ENCODE peak calls at places on chromosome 12, in seven cellular contexts. One of them, this sample, is unnamed.

GRCh38 chr12:128727999-128728398 is 95.8 kb downstream of the SLC15A4 start:
- DNase-seq in mesendoderm: peak; percentile 64
- DNase-seq in H9: no peak
- DNase-seq in neuronal stem cell: no peak
- DNase-seq in H1: no peak
- DNase-seq in IMR-90: no peak
- DNase-seq in mesenchymal stem cell: no peak
- DNase-seq in this sample: no peak

GRCh38 chr12:105382771-105383632 is 52.5 kb downstream of the C12orf75 start:
- DNase-seq in IMR-90: peak; percentile 73
- DNase-seq in H1: no peak
- DNase-seq in mesenchymal stem cell: peak; percentile 73
- DNase-seq in mesendoderm: peak; percentile 67
- DNase-seq in H9: peak; percentile 35
- DNase-seq in neuronal stem cell: peak; percentile 45
- DNase-seq in this sample: peak; percentile 27

GRCh38 chr12:64362721-64363305 is 27.7 kb downstream of the C12orf56 start:
- DNase-seq in neuronal stem cell: no peak
- DNase-seq in mesendoderm: peak; percentile 30
- DNase-seq in H1: no peak
- DNase-seq in H9: no peak
- DNase-seq in mesenchymal stem cell: no peak
- DNase-seq in IMR-90: no peak
- DNase-seq in this sample: peak; percentile 50

GRCh38 chr12:47885566-47885965 is 19.2 kb downstream of the VDR start:
- DNase-seq in H9: no peak
- DNase-seq in mesenchymal stem cell: no peak
- DNase-seq in H1: no peak
- DNase-seq in IMR-90: no peak
- DNase-seq in neuronal stem cell: no peak
- DNase-seq in mesendoderm: no peak
- DNase-seq in this sample: no peak

GRCh38 chr12:51307655-51308593 is 16.1 kb downstream of the BIN2 start:
- DNase-seq in neuronal stem cell: no peak
- DNase-seq in H9: no peak
- DNase-seq in mesendoderm: no peak
- DNase-seq in mesenchymal stem cell: peak; percentile 43
- DNase-seq in IMR-90: peak; percentile 87
- DNase-seq in H1: no peak
- DNase-seq in this sample: no peak

GRCh38 chr12:131684015-131684725 is 26.7 kb upstream of the SFSWAP start:
- DNase-seq in mesenchymal stem cell: no peak
- DNase-seq in mesendoderm: no peak
- DNase-seq in H1: no peak
- DNase-seq in neuronal stem cell: no peak
- DNase-seq in H9: no peak
- DNase-seq in IMR-90: no peak
- DNase-seq in this sample: no peak

GRCh38 chr12:118189761-118190181 is 53.8 kb downstream of the PEBP1 start:
- DNase-seq in mesenchymal stem cell: peak; percentile 61
- DNase-seq in neuronal stem cell: peak; percentile 26
- DNase-seq in IMR-90: peak; percentile 82
- DNase-seq in mesendoderm: peak; percentile 64
- DNase-seq in H9: peak; percentile 63
- DNase-seq in H1: no peak
- DNase-seq in this sample: no peak

GRCh38 chr12:57625261-57626032 is 7.6 kb downstream of the B4GALNT1 start:
- DNase-seq in mesenchymal stem cell: no peak
- DNase-seq in IMR-90: no peak
- DNase-seq in H9: no peak
- DNase-seq in neuronal stem cell: no peak
- DNase-seq in mesendoderm: no peak
- DNase-seq in H1: no peak
- DNase-seq in this sample: no peak

GRCh38 chr12:24645254-24645653 is 303.6 kb downstream of the BCAT1 start:
- DNase-seq in H9: no peak
- DNase-seq in neuronal stem cell: no peak
- DNase-seq in IMR-90: no peak
- DNase-seq in mesenchymal stem cell: no peak
- DNase-seq in mesendoderm: no peak
- DNase-seq in H1: no peak
- DNase-seq in this sample: no peak

GRCh38 chr12:85057370-85057963 is 21.3 kb downstream of the LRRIQ1 start:
- DNase-seq in IMR-90: peak; percentile 41
- DNase-seq in mesendoderm: peak; percentile 62
- DNase-seq in H9: peak; percentile 51
- DNase-seq in H1: no peak
- DNase-seq in neuronal stem cell: peak; percentile 62
- DNase-seq in mesenchymal stem cell: peak; percentile 64
- DNase-seq in this sample: peak; percentile 76

GRCh38 chr12:28974166-28974565 is 174.9 kb upstream of the FAR2 start:
- DNase-seq in mesenchymal stem cell: peak; percentile 36
- DNase-seq in H9: no peak
- DNase-seq in H1: no peak
- DNase-seq in neuronal stem cell: no peak
- DNase-seq in mesendoderm: no peak
- DNase-seq in IMR-90: peak; percentile 73
- DNase-seq in this sample: no peak

GRCh38 chr12:44317651-44318126 is 481.8 kb downstream of the TMEM117 start:
- DNase-seq in mesendoderm: peak; percentile 79
- DNase-seq in IMR-90: peak; percentile 40
- DNase-seq in H1: no peak
- DNase-seq in H9: peak; percentile 64
- DNase-seq in neuronal stem cell: peak; percentile 9
- DNase-seq in mesenchymal stem cell: peak; percentile 34
- DNase-seq in this sample: peak; percentile 43

GRCh38 chr12:71587012-71587411 is 76.6 kb downstream of the ZFC3H1 start:
- DNase-seq in neuronal stem cell: no peak
- DNase-seq in H9: no peak
- DNase-seq in IMR-90: no peak
- DNase-seq in mesenchymal stem cell: no peak
- DNase-seq in mesendoderm: no peak
- DNase-seq in H1: no peak
- DNase-seq in this sample: no peak

GRCh38 chr12:8917751-8918150 is 3.4 kb downstream of the PHC1 start:
- DNase-seq in mesenchymal stem cell: peak; percentile 45
- DNase-seq in H1: no peak
- DNase-seq in IMR-90: peak; percentile 65
- DNase-seq in neuronal stem cell: no peak
- DNase-seq in mesendoderm: no peak
- DNase-seq in H9: no peak
- DNase-seq in this sample: no peak

GRCh38 chr12:130838951-130839769 is at the start of gene STX2:
- DNase-seq in IMR-90: peak; percentile 74
- DNase-seq in mesendoderm: peak; percentile 80
- DNase-seq in H1: no peak
- DNase-seq in neuronal stem cell: peak; percentile 86
- DNase-seq in mesenchymal stem cell: peak; percentile 84
- DNase-seq in H9: peak; percentile 93
- DNase-seq in this sample: peak; percentile 84

GRCh38 chr12:113391650-113392340 is 11.9 kb downstream of the SDS start:
- DNase-seq in neuronal stem cell: no peak
- DNase-seq in mesenchymal stem cell: no peak
- DNase-seq in H1: no peak
- DNase-seq in IMR-90: no peak
- DNase-seq in H9: no peak
- DNase-seq in mesendoderm: no peak
- DNase-seq in this sample: no peak

GRCh38 chr12:101877816-101878811 is 734 bp downstream of the DRAM1 start:
- DNase-seq in neuronal stem cell: no peak
- DNase-seq in H9: peak; percentile 61
- DNase-seq in mesendoderm: peak; percentile 28
- DNase-seq in IMR-90: no peak
- DNase-seq in H1: no peak
- DNase-seq in mesenchymal stem cell: peak; percentile 57
- DNase-seq in this sample: peak; percentile 23

GRCh38 chr12:52005903-52006703 is 643 bp upstream of the TAMALIN start:
- DNase-seq in H1: no peak
- DNase-seq in H9: peak; percentile 72
- DNase-seq in mesenchymal stem cell: peak; percentile 72
- DNase-seq in neuronal stem cell: no peak
- DNase-seq in mesendoderm: peak; percentile 76
- DNase-seq in IMR-90: no peak
- DNase-seq in this sample: peak; percentile 35

GRCh38 chr12:92974759-92975158 is 45.7 kb upstream of the EEA1 start:
- DNase-seq in H9: no peak
- DNase-seq in mesendoderm: no peak
- DNase-seq in neuronal stem cell: no peak
- DNase-seq in mesenchymal stem cell: no peak
- DNase-seq in H1: no peak
- DNase-seq in IMR-90: no peak
- DNase-seq in this sample: no peak
- H4K8ac ChIP-seq in H9: no peak overlapping the region
- H4K8ac ChIP-seq in mesendoderm: no peak overlapping the region
- H4K8ac ChIP-seq in neuronal stem cell: no peak overlapping the region
- H4K8ac ChIP-seq in mesenchymal stem cell: no peak overlapping the region
- H4K8ac ChIP-seq in H1: no peak overlapping the region
- H4K8ac ChIP-seq in IMR-90: no peak overlapping the region
- H4K8ac ChIP-seq in this sample: no peak overlapping the region

DNA sequence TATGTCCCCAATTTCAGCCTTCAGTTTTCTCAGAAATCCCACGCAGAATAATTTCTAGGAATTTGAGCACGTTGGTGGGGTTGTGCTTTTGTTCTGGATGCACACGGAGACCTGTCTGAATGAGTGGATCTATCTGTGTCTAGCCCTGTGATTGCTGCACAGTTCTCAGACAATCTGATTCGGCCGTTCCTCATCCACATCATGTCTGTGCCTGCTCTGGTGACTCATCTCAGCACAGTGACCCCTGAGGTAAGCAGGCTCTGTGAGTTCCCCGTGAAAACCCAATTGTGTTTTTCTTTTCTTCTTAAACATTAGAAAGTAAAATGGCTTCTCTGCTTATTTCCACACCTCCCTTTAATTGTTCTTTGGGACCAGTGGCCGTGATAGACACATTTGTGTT is 20.2 kb downstream of the UBE3B start:
- DNase-seq in H9: no peak
- DNase-seq in neuronal stem cell: no peak
- DNase-seq in mesenchymal stem cell: peak; percentile 81
- DNase-seq in mesendoderm: no peak
- DNase-seq in IMR-90: peak; percentile 79
- DNase-seq in H1: no peak
- DNase-seq in this sample: peak; percentile 24
- H4K8ac ChIP-seq in H9: no peak overlapping the region
- H4K8ac ChIP-seq in neuronal stem cell: no peak overlapping the region
- H4K8ac ChIP-seq in mesenchymal stem cell: no peak overlapping the region
- H4K8ac ChIP-seq in mesendoderm: no peak overlapping the region
- H4K8ac ChIP-seq in IMR-90: no peak overlapping the region
- H4K8ac ChIP-seq in H1: no peak overlapping the region
- H4K8ac ChIP-seq in this sample: no peak overlapping the region

DNA sequence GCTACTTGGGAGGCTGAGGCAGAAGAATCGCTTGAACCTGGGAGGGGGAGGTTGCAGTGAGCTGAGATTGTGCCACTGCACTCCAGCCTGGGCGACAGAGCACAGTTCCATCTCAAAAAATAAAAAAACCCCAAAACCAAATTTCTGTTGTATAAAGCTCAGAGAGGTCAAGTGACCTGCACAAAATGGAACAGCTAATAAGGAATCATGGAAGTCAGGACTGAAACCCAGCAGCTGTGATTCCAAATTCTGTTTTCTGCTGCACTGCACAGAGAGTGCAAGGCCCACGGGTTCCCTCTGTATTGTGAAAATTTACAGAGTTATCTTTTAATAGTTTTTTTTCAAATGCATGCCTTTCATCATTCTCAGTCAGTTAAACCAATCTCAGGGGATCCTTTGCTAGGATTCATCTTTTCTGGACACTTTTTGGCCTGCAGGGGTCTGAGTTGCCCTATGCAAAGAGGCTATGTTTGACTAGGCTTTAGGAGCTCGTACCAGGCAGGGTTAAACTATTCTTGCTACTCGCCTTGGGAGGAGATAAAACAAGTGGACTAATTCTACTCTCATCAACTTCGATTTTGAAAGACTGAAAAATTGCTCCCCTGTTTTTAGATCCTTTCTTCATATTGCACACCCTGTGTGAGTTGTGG is 26.1 kb upstream of the AACS start:
- DNase-seq in H9: no peak
- DNase-seq in mesendoderm: no peak
- DNase-seq in IMR-90: no peak
- DNase-seq in mesenchymal stem cell: no peak
- DNase-seq in H1: no peak
- DNase-seq in neuronal stem cell: no peak
- DNase-seq in this sample: no peak
- H4K8ac ChIP-seq in H9: no peak overlapping the region
- H4K8ac ChIP-seq in mesendoderm: no peak overlapping the region
- H4K8ac ChIP-seq in IMR-90: no peak overlapping the region
- H4K8ac ChIP-seq in mesenchymal stem cell: no peak overlapping the region
- H4K8ac ChIP-seq in H1: no peak overlapping the region
- H4K8ac ChIP-seq in neuronal stem cell: no peak overlapping the region
- H4K8ac ChIP-seq in this sample: no peak overlapping the region

GRCh38 chr12:13630354-13630753 is 351.0 kb downstream of the GRIN2B start:
- DNase-seq in IMR-90: no peak
- DNase-seq in neuronal stem cell: no peak
- DNase-seq in H9: no peak
- DNase-seq in mesenchymal stem cell: no peak
- DNase-seq in H1: no peak
- DNase-seq in mesendoderm: no peak
- DNase-seq in this sample: no peak
- H4K8ac ChIP-seq in IMR-90: no peak overlapping the region
- H4K8ac ChIP-seq in neuronal stem cell: no peak overlapping the region
- H4K8ac ChIP-seq in H9: no peak overlapping the region
- H4K8ac ChIP-seq in mesenchymal stem cell: no peak overlapping the region
- H4K8ac ChIP-seq in H1: no peak overlapping the region
- H4K8ac ChIP-seq in mesendoderm: no peak overlapping the region
- H4K8ac ChIP-seq in this sample: no peak overlapping the region

This sample was measured in trophoblast cell.